ENCODE peak calls at places on chromosomes 5 and 9, in five cellular contexts. O is CD8-positive, alpha-beta T cell; L is esophagus squamous epithelium; Z is kidney epithelial cell; T is GM12865. W is an unnamed sample.

GRCh38 chr5:136674178-136674577 is 308.8 kb upstream of the TRPC7 start:
- DNase-seq in L (no peak), O (no peak), T (no peak), Z (no peak), W (no peak)

GRCh38 chr9:121183666-121184423 is 17.8 kb downstream of the RAB14 start:
- DNase-seq in T (no peak), O (no peak), Z (no peak), L (no peak), W (no peak)

GRCh38 chr5:133228316-133228715 is 176.5 kb downstream of the HSPA4 start:
- DNase-seq in T (no peak), Z (no peak), L (no peak), O (no peak), W (no peak)

GRCh38 chr5:39353714-39354399 is 10.4 kb downstream of the C9 start:
- DNase-seq in O (no peak), L (no peak), Z (no peak), T (no peak), W (no peak)

GRCh38 chr5:178207183-178207916 is 3.0 kb downstream of the HNRNPAB start:
- DNase-seq in T (no peak), O (no peak), L (no peak), Z (no peak), W (no peak)

GRCh38 chr5:8685704-8686103 is 816.8 kb downstream of the MTRR start:
- DNase-seq in O (no peak), Z (no peak), L (no peak), T (no peak), W (no peak)

GRCh38 chr5:92969191-92969780 is 611.7 kb downstream of the NR2F1-AS1 start:
- DNase-seq in T (no peak), Z (no peak), O (no peak), L (no peak), W (no peak)

GRCh38 chr9:132025766-132026165 is 53.9 kb downstream of the MED27 start:
- DNase-seq in L (no peak), Z (no peak), O (no peak), T (no peak), W (no peak)

GRCh38 chr5:80033513-80033912 is 1.6 kb upstream of the THBS4 start:
- DNase-seq in L (no peak), T (peak; percentile 68), Z (no peak), O (no peak), W (no peak)

GRCh38 chr9:112777914-112778313 is 27.4 kb downstream of the SNX30 start:
- DNase-seq in L (no peak), Z (peak; percentile 57), O (no peak), T (peak; percentile 14), W (no peak)

GRCh38 chr5:54651482-54652076 is 134.0 kb downstream of the SNX18 start:
- DNase-seq in T (no peak), Z (peak; percentile 62), O (no peak), L (no peak), W (no peak)

GRCh38 chr9:122226142-122226757 is 2.5 kb downstream of the LHX6 start:
- DNase-seq in T (no peak), L (no peak), O (no peak), Z (no peak), W (peak; percentile 18)

GRCh38 chr9:88950341-88951141 is 40.7 kb upstream of the S1PR3 start:
- DNase-seq in O (no peak), T (no peak), Z (no peak), L (no peak), W (no peak)

GRCh38 chr5:141623621-141624020 is 4.8 kb upstream of the DIAPH1 start:
- DNase-seq in Z (no peak), O (no peak), L (no peak), T (no peak), W (no peak)

GRCh38 chr5:146675700-146676099 is 159.7 kb upstream of the GPR151 start:
- DNase-seq in T (no peak), Z (no peak), O (no peak), L (no peak), W (no peak)

GRCh38 chr9:125991886-125992529 is 244.8 kb downstream of the PBX3 start:
- DNase-seq in O (no peak), T (no peak), Z (no peak), L (no peak), W (no peak)

GRCh38 chr5:7331083-7331482 is 64.9 kb upstream of the ADCY2 start:
- DNase-seq in L (no peak), T (no peak), Z (no peak), O (no peak), W (no peak)

GRCh38 chr5:111135946-111136345 is 43.8 kb downstream of the WDR36 start:
- DNase-seq in T (no peak), L (no peak), O (no peak), Z (no peak), W (no peak)

GRCh38 chr5:9787813-9788600 is 157.9 kb upstream of the TAS2R1 start:
- DNase-seq in O (no peak), Z (no peak), L (no peak), T (no peak), W (no peak)

GRCh38 chr5:126499742-126500396 is 76.7 kb downstream of the GRAMD2B start:
- DNase-seq in O (no peak), T (peak; percentile 70), Z (no peak), L (no peak), W (peak; percentile 37)

GRCh38 chr9:134169724-134170401 is 5.5 kb upstream of the RNU6ATAC start:
- DNase-seq in T (no peak), L (no peak), O (no peak), Z (no peak), W (no peak)

GRCh38 chr9:119839888-119840287 is 470.7 kb upstream of the BRINP1 start:
- DNase-seq in O (no peak), T (no peak), Z (no peak), L (no peak), W (no peak)

GRCh38 chr5:173497685-173498084 is 118.8 kb downstream of the BOD1 start:
- DNase-seq in Z (no peak), T (no peak), O (no peak), L (no peak), W (no peak)

GRCh38 chr9:12680341-12680740 is 12.8 kb upstream of the TYRP1 start:
- DNase-seq in O (no peak), Z (peak; percentile 5), L (no peak), T (no peak), W (no peak)

GRCh38 chr9:4604678-4605095 is 57.4 kb upstream of the PLPP6 start:
- DNase-seq in O (no peak), Z (no peak), T (peak; percentile 83), L (no peak), W (peak; percentile 70)

GRCh38 chr5:98173334-98173733 is 600.1 kb upstream of the RGMB start:
- DNase-seq in L (no peak), O (no peak), Z (peak; percentile 5), T (no peak), W (no peak)

GRCh38 chr5:121913397-121913796 is 48.4 kb upstream of the SRFBP1 start:
- DNase-seq in L (no peak), Z (no peak), T (no peak), O (no peak), W (no peak)

GRCh38 chr9:135931349-135931820 is 24.0 kb upstream of the CAMSAP1 start:
- DNase-seq in L (no peak), Z (no peak), T (no peak), O (no peak), W (no peak)

GRCh38 chr5:92758552-92758951 is 822.5 kb downstream of the NR2F1-AS1 start:
- DNase-seq in L (no peak), T (no peak), Z (no peak), O (no peak), W (no peak)

GRCh38 chr5:168314735-168315411 is 23.4 kb downstream of the WWC1 start:
- DNase-seq in T (no peak), O (no peak), Z (peak; percentile 91), L (no peak), W (no peak)

GRCh38 chr9:34046784-34047379 is 1.8 kb downstream of the UBAP2 start:
- DNase-seq in Z (no peak), L (no peak), T (peak; percentile 15), O (no peak), W (no peak)

GRCh38 chr9:17394868-17395488 is 183.9 kb upstream of the SH3GL2 start:
- DNase-seq in Z (no peak), T (no peak), O (no peak), L (no peak), W (no peak)

DNA sequence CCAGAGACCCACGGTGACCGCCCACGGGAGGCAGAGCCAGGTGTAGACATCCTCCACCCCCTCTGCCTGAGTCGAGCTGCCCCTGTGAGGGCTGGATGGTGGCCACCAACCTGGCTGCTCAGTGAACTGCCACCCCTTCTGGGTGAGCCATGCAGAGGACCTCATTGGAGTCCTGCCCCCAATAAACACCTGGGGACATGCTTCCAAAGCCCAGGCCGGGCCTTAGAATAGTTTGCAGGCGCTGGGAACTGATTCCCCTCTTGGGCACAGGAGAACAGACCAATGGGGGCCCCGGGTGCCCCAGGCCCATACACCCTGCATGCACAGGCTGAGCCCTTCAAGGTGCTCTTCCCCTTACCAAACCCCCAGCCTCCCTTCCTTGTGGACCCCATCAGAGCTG is 38.1 kb upstream of the GFPT2 start:
- DNase-seq in T (no peak), O (no peak), L (no peak), Z (no peak), W (no peak)
- TF ChIP-seq CTCF in T (no peak), O (no peak), L (no peak), Z (no peak), W (no peak)

GRCh38 chr9:7051711-7052110 is 293.9 kb downstream of the KDM4C start:
- DNase-seq in T (no peak), L (no peak), Z (no peak), O (no peak), W (no peak)
- TF ChIP-seq CTCF in T (no peak), L (no peak), Z (no peak), O (no peak), W (no peak)

GRCh38 chr5:150045512-150045911 is 40.8 kb downstream of the CSF1R start:
- DNase-seq in L (no peak), T (no peak), Z (no peak), O (no peak), W (no peak)
- TF ChIP-seq CTCF in L (no peak), T (peak; percentile 8), Z (no peak), O (no peak), W (no peak)

DNA sequence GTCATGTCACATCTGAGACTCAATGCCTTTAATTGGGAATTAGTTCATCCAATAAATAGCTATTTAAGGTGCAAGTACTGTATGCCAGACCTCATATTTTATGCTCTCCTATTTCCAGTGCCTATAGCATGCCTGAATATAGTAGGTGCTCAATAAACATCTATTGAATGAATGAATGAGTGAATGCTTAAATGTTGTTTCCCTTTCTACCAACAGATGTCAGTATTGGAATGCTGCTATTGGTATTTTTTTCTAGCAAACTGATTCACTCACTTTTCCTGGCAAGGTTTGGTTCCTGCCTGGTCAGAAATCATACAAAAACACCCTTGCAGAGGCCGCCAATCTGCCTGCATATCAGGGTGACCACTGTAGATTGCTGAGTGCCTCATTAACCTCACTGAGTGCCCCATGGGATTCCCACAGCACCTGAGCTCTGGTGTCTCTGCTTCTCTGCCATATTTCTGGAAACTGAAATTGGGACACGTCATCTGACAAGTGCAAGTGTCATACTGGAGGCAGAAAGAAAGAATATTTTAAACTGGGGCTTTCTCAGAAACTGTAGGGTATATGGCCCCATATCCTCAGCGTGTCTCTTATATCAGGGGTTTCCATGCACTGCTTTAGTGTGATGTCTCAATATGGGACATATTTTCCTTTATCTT is 359.7 kb downstream of the TRIM32 start:
- DNase-seq in Z (no peak), T (peak; percentile 70), L (no peak), O (no peak), W (no peak)
- TF ChIP-seq CTCF in Z (peak; percentile 6), T (peak; percentile 7), L (no peak), O (no peak), W (no peak)

GRCh38 chr9:18923671-18924430 is 109.2 kb downstream of the SAXO1 start:
- DNase-seq in L (no peak), Z (no peak), O (no peak), T (no peak), W (no peak)
- TF ChIP-seq CTCF in L (no peak), Z (no peak), O (no peak), T (no peak), W (no peak)

GRCh38 chr5:43219120-43219519 is 27.1 kb downstream of the NIM1K start:
- DNase-seq in L (no peak), Z (no peak), O (no peak), T (no peak), W (no peak)
- TF ChIP-seq CTCF in L (no peak), Z (no peak), O (no peak), T (no peak), W (no peak)

W was measured in GM10248.